ENCODE peak calls at places on chromosome 3, in four cellular contexts. One of them, this sample, is unnamed.

GRCh38 chr3:101868534-101869464 is 19.5 kb downstream of the NFKBIZ start:
- DNase-seq in RWPE2: no peak
- DNase-seq in HCT116: no peak
- DNase-seq in nephron progenitor cell: no peak
- DNase-seq in this sample: no peak

GRCh38 chr3:55880357-55880756 is 393.3 kb upstream of the WNT5A start:
- DNase-seq in RWPE2: no peak
- DNase-seq in HCT116: no peak
- DNase-seq in nephron progenitor cell: no peak
- DNase-seq in this sample: no peak

GRCh38 chr3:41026394-41027177 is 172.7 kb upstream of the CTNNB1 start:
- DNase-seq in nephron progenitor cell: peak; percentile 24
- DNase-seq in RWPE2: no peak
- DNase-seq in HCT116: no peak
- DNase-seq in this sample: no peak

GRCh38 chr3:142894493-142894892 is 5.6 kb upstream of the PCOLCE2 start:
- DNase-seq in RWPE2: no peak
- DNase-seq in HCT116: no peak
- DNase-seq in nephron progenitor cell: no peak
- DNase-seq in this sample: no peak

GRCh38 chr3:135966349-135966695 is 794 bp downstream of the PPP2R3A start:
- DNase-seq in RWPE2: no peak
- DNase-seq in nephron progenitor cell: peak; percentile 60
- DNase-seq in HCT116: no peak
- DNase-seq in this sample: peak; percentile 88

GRCh38 chr3:71979155-71979554 is 194.2 kb upstream of the PROK2 start:
- DNase-seq in nephron progenitor cell: no peak
- DNase-seq in HCT116: no peak
- DNase-seq in RWPE2: no peak
- DNase-seq in this sample: no peak

GRCh38 chr3:193546129-193546528 is 8.6 kb downstream of the ATP13A4 start:
- DNase-seq in nephron progenitor cell: no peak
- DNase-seq in HCT116: no peak
- DNase-seq in RWPE2: no peak
- DNase-seq in this sample: no peak

GRCh38 chr3:50617096-50617791 is at the start of gene MAPKAPK3:
- DNase-seq in RWPE2: no peak
- DNase-seq in nephron progenitor cell: no peak
- DNase-seq in HCT116: no peak
- DNase-seq in this sample: no peak

GRCh38 chr3:58387650-58388546 is 45.7 kb downstream of the PDHB start:
- DNase-seq in HCT116: no peak
- DNase-seq in nephron progenitor cell: no peak
- DNase-seq in RWPE2: no peak
- DNase-seq in this sample: no peak

GRCh38 chr3:152611905-152612304 is 223.0 kb upstream of the P2RY1 start:
- DNase-seq in HCT116: no peak
- DNase-seq in RWPE2: no peak
- DNase-seq in nephron progenitor cell: no peak
- DNase-seq in this sample: no peak

GRCh38 chr3:170532573-170532972 is 53.3 kb downstream of the SLC7A14 start:
- DNase-seq in HCT116: no peak
- DNase-seq in nephron progenitor cell: no peak
- DNase-seq in RWPE2: no peak
- DNase-seq in this sample: no peak

GRCh38 chr3:184576457-184577240 is 15.1 kb downstream of the EPHB3 start:
- DNase-seq in nephron progenitor cell: no peak
- DNase-seq in RWPE2: no peak
- DNase-seq in HCT116: no peak
- DNase-seq in this sample: no peak

GRCh38 chr3:153443961-153444360 is 281.9 kb downstream of the RAP2B start:
- DNase-seq in nephron progenitor cell: no peak
- DNase-seq in RWPE2: no peak
- DNase-seq in HCT116: peak; percentile 10
- DNase-seq in this sample: no peak

GRCh38 chr3:141878326-141878725 is 1.9 kb downstream of the ATP1B3 start:
- DNase-seq in HCT116: no peak
- DNase-seq in RWPE2: no peak
- DNase-seq in nephron progenitor cell: no peak
- DNase-seq in this sample: no peak

GRCh38 chr3:107392549-107393165 is 15.4 kb downstream of the CCDC54 start:
- DNase-seq in RWPE2: no peak
- DNase-seq in nephron progenitor cell: no peak
- DNase-seq in HCT116: no peak
- DNase-seq in this sample: no peak

GRCh38 chr3:111577798-111578685 is 17.1 kb downstream of the ZBED2 start:
- DNase-seq in HCT116: peak; percentile 69
- DNase-seq in nephron progenitor cell: no peak
- DNase-seq in RWPE2: no peak
- DNase-seq in this sample: no peak

GRCh38 chr3:126527006-126527405 is 3.1 kb downstream of the CHST13 start:
- DNase-seq in nephron progenitor cell: no peak
- DNase-seq in HCT116: no peak
- DNase-seq in RWPE2: no peak
- DNase-seq in this sample: peak; percentile 55

GRCh38 chr3:22319446-22319845 is 568.4 kb upstream of the ZNF385D start:
- DNase-seq in RWPE2: no peak
- DNase-seq in nephron progenitor cell: no peak
- DNase-seq in HCT116: no peak
- DNase-seq in this sample: no peak

GRCh38 chr3:189148090-189148507 is 23.7 kb upstream of the TPRG1 start:
- DNase-seq in nephron progenitor cell: peak; percentile 69
- DNase-seq in HCT116: peak; percentile 37
- DNase-seq in RWPE2: no peak
- DNase-seq in this sample: no peak

GRCh38 chr3:103002447-103002846 is 567.6 kb downstream of the ZPLD1 start:
- DNase-seq in nephron progenitor cell: no peak
- DNase-seq in RWPE2: no peak
- DNase-seq in HCT116: no peak
- DNase-seq in this sample: no peak

GRCh38 chr3:117524890-117525289 is 815.3 kb downstream of the TUSC7 start:
- DNase-seq in nephron progenitor cell: no peak
- DNase-seq in RWPE2: no peak
- DNase-seq in HCT116: no peak
- DNase-seq in this sample: no peak

GRCh38 chr3:18559323-18559972 is 134.3 kb upstream of the SATB1 start:
- DNase-seq in HCT116: peak; percentile 21
- DNase-seq in nephron progenitor cell: peak; percentile 40
- DNase-seq in RWPE2: no peak
- DNase-seq in this sample: no peak

GRCh38 chr3:45446706-45447105 is 58.3 kb downstream of the LARS2 start:
- DNase-seq in HCT116: no peak
- DNase-seq in RWPE2: no peak
- DNase-seq in nephron progenitor cell: no peak
- DNase-seq in this sample: no peak

GRCh38 chr3:141294848-141295247 is 63.2 kb downstream of the PXYLP1 start:
- DNase-seq in HCT116: no peak
- DNase-seq in RWPE2: no peak
- DNase-seq in nephron progenitor cell: no peak
- DNase-seq in this sample: no peak

GRCh38 chr3:29410660-29411405 is 130.0 kb downstream of the RBMS3 start:
- DNase-seq in RWPE2: no peak
- DNase-seq in HCT116: no peak
- DNase-seq in nephron progenitor cell: no peak
- DNase-seq in this sample: no peak

GRCh38 chr3:47824541-47825473 is 21.9 kb downstream of the DHX30 start:
- DNase-seq in RWPE2: no peak
- DNase-seq in nephron progenitor cell: peak; percentile 83
- DNase-seq in HCT116: peak; percentile 47
- DNase-seq in this sample: no peak

GRCh38 chr3:111283165-111283564 is 211.5 kb downstream of the NECTIN3 start:
- DNase-seq in nephron progenitor cell: no peak
- DNase-seq in RWPE2: no peak
- DNase-seq in HCT116: no peak
- DNase-seq in this sample: no peak

GRCh38 chr3:115676336-115676735 is 53.0 kb downstream of the GAP43 start:
- DNase-seq in RWPE2: no peak
- DNase-seq in nephron progenitor cell: no peak
- DNase-seq in HCT116: no peak
- DNase-seq in this sample: no peak

DNA sequence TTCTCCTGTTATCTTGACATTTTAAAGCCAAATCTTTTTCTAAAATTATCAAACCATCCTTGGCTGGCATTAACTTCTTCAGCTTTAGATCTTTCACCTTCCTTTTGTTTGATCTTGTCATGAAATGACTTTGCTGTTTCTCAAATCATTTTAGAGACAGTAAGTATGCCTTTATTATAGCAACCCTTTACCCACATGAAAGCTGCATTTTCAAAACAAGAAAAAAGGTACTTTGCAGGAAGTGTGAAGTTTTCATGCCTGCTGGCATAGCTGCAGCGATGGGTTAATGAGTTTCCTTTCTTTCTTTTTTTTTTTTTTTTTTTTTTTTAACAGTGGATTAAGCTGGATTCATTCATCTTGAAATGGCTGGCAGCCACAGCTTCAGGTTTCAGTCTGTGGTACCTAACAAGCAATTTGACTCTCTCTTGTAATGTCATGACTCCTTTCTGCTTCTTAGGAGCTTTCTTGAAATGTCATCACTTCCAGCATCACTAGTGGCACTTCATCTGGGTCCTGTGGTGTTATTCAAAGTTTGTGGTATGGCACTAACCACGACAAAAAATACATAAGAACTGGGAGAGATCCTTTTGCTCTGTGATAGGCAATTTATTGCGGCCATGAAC is 18.8 kb downstream of the SLC25A26 start:
- DNase-seq in HCT116: no peak
- DNase-seq in nephron progenitor cell: no peak
- DNase-seq in RWPE2: no peak
- DNase-seq in this sample: no peak
- TF ChIP-seq CTCF in HCT116: no peak
- TF ChIP-seq CTCF in nephron progenitor cell: no peak
- TF ChIP-seq CTCF in RWPE2: no peak
- TF ChIP-seq CTCF in this sample: no peak

GRCh38 chr3:73768594-73769308 is 144.0 kb upstream of the PDZRN3 start:
- DNase-seq in nephron progenitor cell: no peak
- DNase-seq in HCT116: no peak
- DNase-seq in RWPE2: no peak
- DNase-seq in this sample: no peak
- TF ChIP-seq CTCF in nephron progenitor cell: no peak
- TF ChIP-seq CTCF in HCT116: no peak
- TF ChIP-seq CTCF in RWPE2: no peak
- TF ChIP-seq CTCF in this sample: peak; percentile 75

GRCh38 chr3:180085122-180085710 is 48.5 kb upstream of the PEX5L start:
- DNase-seq in HCT116: peak; percentile 4
- DNase-seq in nephron progenitor cell: no peak
- DNase-seq in RWPE2: no peak
- DNase-seq in this sample: no peak
- TF ChIP-seq CTCF in HCT116: no peak
- TF ChIP-seq CTCF in nephron progenitor cell: no peak
- TF ChIP-seq CTCF in RWPE2: no peak
- TF ChIP-seq CTCF in this sample: no peak

GRCh38 chr3:98801042-98801747 is 38.1 kb downstream of the ST3GAL6 start:
- DNase-seq in nephron progenitor cell: no peak
- DNase-seq in HCT116: no peak
- DNase-seq in RWPE2: no peak
- DNase-seq in this sample: no peak
- TF ChIP-seq CTCF in nephron progenitor cell: no peak
- TF ChIP-seq CTCF in HCT116: peak; percentile 55
- TF ChIP-seq CTCF in RWPE2: peak; percentile 11
- TF ChIP-seq CTCF in this sample: peak; percentile 42

GRCh38 chr3:139564290-139564861 is 24.8 kb upstream of the RBP1 start:
- DNase-seq in HCT116: peak; percentile 8
- DNase-seq in nephron progenitor cell: no peak
- DNase-seq in RWPE2: no peak
- DNase-seq in this sample: no peak
- TF ChIP-seq CTCF in HCT116: peak; percentile 58
- TF ChIP-seq CTCF in nephron progenitor cell: peak; percentile 24
- TF ChIP-seq CTCF in RWPE2: peak; percentile 41
- TF ChIP-seq CTCF in this sample: peak; percentile 72

GRCh38 chr3:147297756-147298155 is 108.6 kb downstream of the ZIC4 start:
- DNase-seq in nephron progenitor cell: no peak
- DNase-seq in HCT116: no peak
- DNase-seq in RWPE2: no peak
- DNase-seq in this sample: no peak
- TF ChIP-seq CTCF in nephron progenitor cell: no peak
- TF ChIP-seq CTCF in HCT116: no peak
- TF ChIP-seq CTCF in RWPE2: no peak
- TF ChIP-seq CTCF in this sample: no peak

GRCh38 chr3:157594413-157594812 is 91.2 kb upstream of the VEPH1 start:
- DNase-seq in HCT116: no peak
- DNase-seq in RWPE2: no peak
- DNase-seq in nephron progenitor cell: no peak
- DNase-seq in this sample: no peak
- TF ChIP-seq CTCF in HCT116: no peak
- TF ChIP-seq CTCF in RWPE2: no peak
- TF ChIP-seq CTCF in nephron progenitor cell: no peak
- TF ChIP-seq CTCF in this sample: no peak

GRCh38 chr3:36697397-36698001 is 66.9 kb downstream of the DCLK3 start:
- DNase-seq in HCT116: no peak
- DNase-seq in nephron progenitor cell: peak; percentile 9
- DNase-seq in RWPE2: no peak
- DNase-seq in this sample: no peak
- TF ChIP-seq CTCF in HCT116: no peak
- TF ChIP-seq CTCF in nephron progenitor cell: no peak
- TF ChIP-seq CTCF in RWPE2: peak; percentile 11
- TF ChIP-seq CTCF in this sample: peak; percentile 51

GRCh38 chr3:138186216-138186615 is 885 bp upstream of the ARMC8 start:
- DNase-seq in HCT116: peak; percentile 21
- DNase-seq in nephron progenitor cell: no peak
- DNase-seq in RWPE2: no peak
- DNase-seq in this sample: no peak

GRCh38 chr3:138174421-138175122 is at the start of gene DBR1:
- DNase-seq in nephron progenitor cell: peak; percentile 74
- DNase-seq in RWPE2: peak; percentile 68
- DNase-seq in HCT116: peak; percentile 78
- DNase-seq in this sample: no peak

GRCh38 chr3:138184994-138185393 is 2.1 kb upstream of the ARMC8 start:
- DNase-seq in HCT116: peak; percentile 22
- DNase-seq in RWPE2: no peak
- DNase-seq in nephron progenitor cell: peak; percentile 30
- DNase-seq in this sample: no peak

DNA sequence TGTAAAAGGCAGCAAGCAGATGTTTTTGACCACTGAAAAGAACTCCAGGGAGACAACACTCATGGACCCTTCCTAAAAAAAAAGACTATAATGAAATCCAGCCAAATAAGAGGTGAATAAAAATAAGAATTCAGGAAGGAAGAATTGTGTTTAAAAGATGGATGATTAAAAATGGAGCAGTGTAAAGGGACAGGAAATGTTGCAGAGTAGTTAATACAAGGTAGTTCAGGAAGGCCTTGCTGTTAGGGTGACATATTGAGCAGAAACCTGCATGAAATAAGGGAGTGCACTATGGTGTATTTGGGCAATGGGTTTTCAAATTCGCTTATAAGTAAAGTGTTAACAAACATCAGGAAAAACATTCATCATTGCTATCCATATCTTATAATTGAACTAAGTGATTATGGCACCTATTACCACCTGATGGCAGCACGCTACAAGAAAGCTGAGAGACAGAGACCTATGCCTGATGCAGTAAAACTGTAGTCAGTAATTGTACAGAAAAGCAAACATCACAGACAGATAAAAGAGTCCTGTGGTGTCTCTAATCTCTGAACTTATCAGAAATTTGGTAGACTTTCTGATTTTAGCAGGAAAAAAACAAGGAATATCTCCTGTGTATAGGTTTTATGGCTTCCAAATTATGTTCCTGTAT is 5.8 kb upstream of the DBR1 start:
- DNase-seq in RWPE2: no peak
- DNase-seq in HCT116: peak; percentile 41
- DNase-seq in nephron progenitor cell: no peak
- DNase-seq in this sample: no peak
- TF ChIP-seq CTCF in RWPE2: peak; percentile 89
- TF ChIP-seq CTCF in HCT116: peak; percentile 55
- TF ChIP-seq CTCF in nephron progenitor cell: no peak
- TF ChIP-seq CTCF in this sample: peak; percentile 79

GRCh38 chr3:43369404-43370345 is 83.3 kb downstream of the SNRK start:
- DNase-seq in nephron progenitor cell: no peak
- DNase-seq in HCT116: no peak
- DNase-seq in RWPE2: no peak
- DNase-seq in this sample: no peak
- TF ChIP-seq CTCF in nephron progenitor cell: no peak
- TF ChIP-seq CTCF in HCT116: no peak
- TF ChIP-seq CTCF in RWPE2: no peak
- TF ChIP-seq CTCF in this sample: no peak